ENCODE peak calls at places on chromosomes 5 and 9, in seven cellular contexts. P is sigmoid colon, X is tibial nerve, F is A549, A is ovary, G is HepG2, K is SK-N-SH. B is an unnamed sample.
A peak's percentile ranks its signal among the peaks of the same experiment; 100 is the strongest.

GRCh38 chr5:107887181-107887580 is 216.4 kb upstream of the EFNA5 start:
- DNase-seq in K (no peak), F (no peak), X (no peak), G (no peak), P (no peak), A (no peak), B (no peak)

GRCh38 chr5:132405646-132406045 is 36.1 kb downstream of the SLC22A5 start:
- DNase-seq in F (no peak), X (no peak), P (no peak), G (no peak), K (no peak), A (no peak), B (no peak)

GRCh38 chr9:86846679-86847078 is 100.6 kb downstream of the GAS1 start:
- DNase-seq in G (no peak), K (no peak), P (no peak), A (no peak), X (no peak), F (no peak), B (no peak)

GRCh38 chr5:31854181-31854624 is 215.3 kb downstream of the PDZD2 start:
- DNase-seq in X (no peak), P (peak; percentile 73), A (peak; percentile 18), K (no peak), G (no peak), F (no peak), B (no peak)

GRCh38 chr9:127549771-127550170 is 62.3 kb upstream of the STXBP1 start:
- DNase-seq in G (no peak), X (no peak), P (no peak), F (no peak), A (no peak), K (no peak), B (no peak)

GRCh38 chr5:32329395-32329834 is 16.7 kb upstream of the MTMR12 start:
- DNase-seq in G (peak; percentile 73), F (peak; percentile 80), P (peak; percentile 79), X (no peak), A (no peak), K (peak; percentile 72), B (peak; percentile 76)

GRCh38 chr5:175166013-175166412 is 278.0 kb downstream of the DRD1 start:
- DNase-seq in G (no peak), A (no peak), K (no peak), F (no peak), X (no peak), P (no peak), B (no peak)

GRCh38 chr5:115243412-115243811 is 19.3 kb downstream of the PGGT1B start:
- DNase-seq in K (no peak), P (no peak), F (no peak), G (no peak), X (no peak), A (no peak), B (no peak)

GRCh38 chr5:124453221-124454032 is 293.0 kb downstream of the ZNF608 start:
- DNase-seq in P (no peak), G (no peak), F (no peak), A (no peak), K (no peak), X (no peak), B (no peak)

GRCh38 chr9:69975681-69976080 is 68.0 kb upstream of the MAMDC2 start:
- DNase-seq in X (no peak), A (no peak), P (no peak), K (no peak), F (no peak), G (no peak), B (no peak)

GRCh38 chr9:10130061-10130675 is 482.6 kb downstream of the PTPRD start:
- DNase-seq in G (no peak), A (no peak), F (no peak), P (no peak), K (no peak), X (no peak), B (no peak)

GRCh38 chr5:67659288-67659687 is 462.7 kb upstream of the CD180 start:
- DNase-seq in F (no peak), A (no peak), G (no peak), P (no peak), X (no peak), K (no peak), B (no peak)

GRCh38 chr5:135434591-135435466 is 12.3 kb downstream of the DCANP1 start:
- DNase-seq in X (no peak), A (no peak), K (no peak), P (no peak), G (peak; percentile 54), F (no peak), B (no peak)

GRCh38 chr9:89661956-89662717 is 57.3 kb downstream of the GADD45G start:
- DNase-seq in P (peak; percentile 99), X (peak; percentile 96), A (peak; percentile 99), G (peak; percentile 75), K (peak; percentile 96), F (peak; percentile 87), B (peak; percentile 99)

GRCh38 chr5:41748631-41749030 is 121.6 kb downstream of the OXCT1 start:
- DNase-seq in X (no peak), P (no peak), A (no peak), K (no peak), G (no peak), F (no peak), B (no peak)

GRCh38 chr5:142680605-142681259 is 5.2 kb downstream of the FGF1 start:
- DNase-seq in G (peak; percentile 65), P (no peak), A (no peak), F (peak; percentile 78), K (no peak), X (no peak), B (peak; percentile 53)

GRCh38 chr9:112348993-112349333 is 15.5 kb upstream of the PTBP3 start:
- DNase-seq in P (no peak), F (no peak), G (no peak), X (no peak), K (no peak), A (no peak), B (no peak)

GRCh38 chr9:70553718-70554673 is 139.5 kb upstream of the KLF9 start:
- DNase-seq in A (no peak), G (no peak), K (no peak), F (no peak), X (no peak), P (peak; percentile 74), B (no peak)

GRCh38 chr9:38208206-38208901 is 139.3 kb upstream of the SHB start:
- DNase-seq in A (no peak), F (no peak), K (no peak), G (peak; percentile 20), X (no peak), P (no peak), B (no peak)

GRCh38 chr5:78541058-78541624 is 107.4 kb downstream of the LHFPL2 start:
- DNase-seq in G (no peak), A (no peak), F (no peak), P (peak; percentile 62), X (no peak), K (no peak), B (no peak)

GRCh38 chr9:129166962-129167557 is 11.0 kb downstream of the IER5L start:
- DNase-seq in K (no peak), X (no peak), F (peak; percentile 97), A (peak; percentile 79), P (peak; percentile 92), G (peak; percentile 58), B (peak; percentile 95)

GRCh38 chr9:134065720-134066419 is 2.0 kb downstream of the BRD3 start:
- DNase-seq in G (peak; percentile 81), A (no peak), F (peak; percentile 17), X (no peak), P (no peak), K (peak; percentile 76), B (peak; percentile 60)

GRCh38 chr5:67093259-67093658 is 103.3 kb downstream of the CD180 start:
- DNase-seq in G (peak; percentile 6), P (no peak), X (no peak), F (no peak), A (no peak), K (no peak), B (no peak)

GRCh38 chr9:115275753-115276152 is 157.8 kb upstream of the TNC start:
- DNase-seq in F (no peak), G (no peak), K (no peak), P (no peak), A (no peak), X (no peak), B (no peak)

GRCh38 chr9:7937018-7937417 is 137.4 kb upstream of the DMAC1 start:
- DNase-seq in A (no peak), X (no peak), P (no peak), G (no peak), F (no peak), K (no peak), B (no peak)

DNA sequence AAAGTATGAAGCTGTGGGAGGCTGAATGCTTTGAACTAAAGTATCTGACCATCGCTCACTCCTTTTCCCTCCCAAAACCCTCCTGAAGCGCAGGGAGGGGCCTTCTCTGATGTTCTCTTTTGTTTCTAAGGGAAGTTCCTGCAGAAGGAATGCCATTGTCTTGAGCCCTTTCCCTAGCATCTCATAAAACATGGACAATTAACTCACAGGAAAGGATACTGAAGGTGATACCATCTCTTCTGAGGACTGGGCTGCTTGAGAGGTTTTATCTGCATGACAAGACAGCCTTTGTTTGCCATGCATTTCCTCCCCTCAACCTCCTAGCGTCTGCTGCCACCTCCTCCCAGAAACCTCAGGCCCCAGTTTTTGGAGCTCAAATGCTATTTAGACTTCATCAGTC is 4.3 kb upstream of the RMND5B start:
- DNase-seq in K (no peak), A (no peak), G (no peak), P (no peak), F (no peak), X (no peak), B (no peak)
- TF ChIP-seq EP300 in K (no peak), A (no peak), G (no peak), P (no peak), F (no peak), X (no peak), B (no peak)

DNA sequence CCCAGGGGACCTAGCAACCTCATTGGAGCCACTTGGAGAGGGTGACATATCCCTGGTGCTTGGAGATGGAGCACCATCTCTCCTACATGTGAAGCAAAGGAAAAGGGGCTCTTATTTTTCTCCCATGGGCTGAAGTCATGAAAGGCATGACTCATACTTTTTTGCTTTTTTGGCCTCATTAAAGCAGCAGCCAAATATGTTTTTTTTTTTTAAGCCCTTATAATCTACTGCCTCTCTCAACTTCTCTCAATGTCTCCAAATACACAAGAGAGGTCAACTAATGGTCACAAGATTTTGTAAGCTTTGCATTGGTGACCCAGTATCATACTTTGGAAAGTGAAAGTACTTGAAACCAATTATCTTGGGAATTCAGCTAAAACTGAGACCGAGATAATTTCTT is 1.6 kb upstream of the CFAP90 start:
- DNase-seq in A (no peak), P (no peak), K (no peak), F (no peak), G (no peak), X (no peak), B (no peak)
- H3K27ac ChIP-seq in A (peak overlapping the region; percentile 57), P (no peak overlapping the region), K (no peak overlapping the region), F (no peak overlapping the region), G (no peak overlapping the region), X (no peak overlapping the region), B (no peak overlapping the region)

GRCh38 chr5:56161927-56162326 is 71.2 kb downstream of the ANKRD55 start:
- DNase-seq in F (no peak), P (no peak), X (no peak), G (no peak), K (no peak), A (no peak), B (no peak)
- TF ChIP-seq EP300 in F (no peak), P (no peak), X (peak; percentile 20), G (no peak), K (no peak), A (no peak), B (no peak)

DNA sequence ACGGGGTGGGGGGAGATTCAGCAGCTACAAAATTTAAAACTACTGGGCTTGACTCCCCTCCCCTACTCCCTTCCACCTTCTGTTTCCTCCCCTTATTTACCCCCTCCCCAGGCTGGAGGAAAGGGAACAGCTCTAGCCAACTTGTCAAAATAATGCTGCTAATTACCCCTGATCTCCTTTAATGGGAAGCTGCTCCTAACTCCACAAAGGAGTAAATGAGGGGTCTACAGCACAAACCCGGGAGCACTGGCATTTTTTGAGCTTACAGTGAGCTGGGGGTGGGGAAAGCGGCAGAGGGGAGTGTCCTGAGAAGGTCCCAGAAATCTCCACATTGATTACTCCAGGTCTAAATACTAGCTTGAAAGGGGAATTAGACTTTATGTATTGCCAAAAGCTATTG is 3.0 kb downstream of the PTCH1 start:
- DNase-seq in X (no peak), P (no peak), G (no peak), K (no peak), A (no peak), F (no peak), B (no peak)
- H3K27ac ChIP-seq in X (peak overlapping the region; percentile 86), P (no peak overlapping the region), G (no peak overlapping the region), K (no peak overlapping the region), A (no peak overlapping the region), F (no peak overlapping the region), B (no peak overlapping the region)